ENCODE peak calls at places on chromosomes 16 and 17, in six cellular contexts. N is pancreas; H is T-helper 17 cell; W is left colon; L is Right ventricle myocardium inferior; K is activated T-helper 17 cell treated with anti-CD3 and anti-CD28 coated beads, Interleukin-2, amount 50 U/mL, for 72 hours. X is an unnamed sample.

GRCh38 chr17:32569171-32570080 is 82.6 kb downstream of the CDK5R1 start:
- ATAC-seq in K (peak), H (no peak), L (no peak), N (peak), W (peak), X (no peak)

GRCh38 chr16:8923199-8923598 is 40.5 kb downstream of the USP7 start:
- ATAC-seq in W (no peak), K (no peak), N (no peak), H (no peak), L (no peak), X (no peak)

GRCh38 chr16:68367034-68367433 is 56.2 kb downstream of the PRMT7 start:
- ATAC-seq in L (no peak), N (peak), K (no peak), W (peak), H (no peak), X (no peak)

GRCh38 chr17:50547736-50548083 is 736 bp downstream of the SPATA20 start:
- ATAC-seq in K (no peak), L (no peak), N (no peak), W (peak), H (no peak), X (no peak)

GRCh38 chr16:86995456-86995855 is 321.7 kb downstream of the C16orf95 start:
- ATAC-seq in W (no peak), N (no peak), L (no peak), K (no peak), H (no peak), X (no peak)

GRCh38 chr16:29830774-29831173 is 10.5 kb downstream of the MVP start:
- ATAC-seq in N (no peak), K (no peak), H (no peak), W (no peak), L (no peak), X (no peak)

GRCh38 chr16:22222998-22223397 is 16.9 kb downstream of the EEF2K start:
- ATAC-seq in K (no peak), W (no peak), L (no peak), N (no peak), H (no peak), X (no peak)

GRCh38 chr16:74738134-74738541 is 36.5 kb downstream of the FA2H start:
- ATAC-seq in W (peak), K (no peak), N (no peak), H (no peak), L (no peak), X (no peak)

GRCh38 chr17:36747861-36748260 is 146.5 kb downstream of the MRM1 start:
- ATAC-seq in H (no peak), W (no peak), K (no peak), N (no peak), L (no peak), X (no peak)

GRCh38 chr16:28210979-28211505 is 723 bp downstream of the XPO6 start:
- ATAC-seq in N (peak), L (peak), W (peak), H (peak), K (peak), X (peak)

GRCh38 chr16:57069635-57070350 is 22.6 kb upstream of the CPNE2 start:
- ATAC-seq in H (peak), N (no peak), W (peak), L (no peak), K (peak), X (no peak)

GRCh38 chr17:31427684-31428083 is 36.2 kb downstream of the RAB11FIP4 start:
- ATAC-seq in N (no peak), H (no peak), K (no peak), L (no peak), W (no peak), X (no peak)

GRCh38 chr17:57755479-57756070 is 10.5 kb upstream of the CCDC182 start:
- ATAC-seq in N (no peak), W (no peak), L (no peak), K (no peak), H (no peak), X (no peak)

GRCh38 chr17:73462830-73463229 is 151.0 kb upstream of the CDC42EP4 start:
- ATAC-seq in H (no peak), L (no peak), K (no peak), N (no peak), W (peak), X (no peak)

GRCh38 chr17:81962499-81963441 is 1.8 kb upstream of the NOTUM start:
- ATAC-seq in N (no peak), H (no peak), W (no peak), L (no peak), K (no peak), X (no peak)

GRCh38 chr16:10178079-10178478 is 4.1 kb downstream of the GRIN2A start:
- ATAC-seq in L (no peak), N (no peak), H (no peak), K (no peak), W (no peak), X (no peak)

GRCh38 chr16:86212706-86213426 is 297.5 kb upstream of the FOXF1 start:
- ATAC-seq in L (peak), K (no peak), N (no peak), W (no peak), H (peak), X (peak)

GRCh38 chr16:62692685-62693084 is 656.4 kb upstream of the CDH8 start:
- ATAC-seq in W (no peak), N (no peak), H (no peak), L (no peak), K (no peak), X (no peak)

GRCh38 chr16:25006504-25007055 is 8.6 kb downstream of the ARHGAP17 start:
- ATAC-seq in H (peak), K (no peak), N (peak), W (peak), L (peak), X (peak)

GRCh38 chr16:67910162-67910561 is 17.1 kb downstream of the PSKH1 start:
- ATAC-seq in L (no peak), K (peak), N (peak), W (no peak), H (peak), X (no peak)

GRCh38 chr16:81709369-81709900 is 69.7 kb upstream of the PLCG2 start:
- ATAC-seq in L (no peak), K (no peak), N (no peak), H (no peak), W (no peak), X (no peak)